ENCODE peak calls at places on chromosomes 4 and X, in six cellular contexts. A is stomach, I is HCT116, U is HL-60, R is breast epithelium, Z is sigmoid colon. C is an unnamed sample.
A peak's percentile ranks its signal among the peaks of the same experiment; 100 is the strongest.

GRCh38 chr4:168803727-168804126 is 206.3 kb downstream of the CBR4 start:
- DNase-seq in I (no peak), A (no peak), Z (no peak), U (no peak), R (peak; percentile 81), C (no peak)

GRCh38 chr4:111464251-111465045 is 680.8 kb upstream of the FAM241A start:
- DNase-seq in U (no peak), A (no peak), R (no peak), Z (no peak), I (no peak), C (no peak)

GRCh38 chr4:153131478-153132069 is 72.7 kb upstream of the TRIM2 start:
- DNase-seq in U (no peak), R (no peak), A (no peak), Z (no peak), I (no peak), C (no peak)

GRCh38 chr4:41360911-41361830 is 104.4 kb downstream of the UCHL1 start:
- DNase-seq in I (no peak), U (no peak), Z (peak; percentile 77), R (no peak), A (peak; percentile 44), C (no peak)

GRCh38 chr4:38313999-38314561 is 349.9 kb upstream of the KLF3 start:
- DNase-seq in R (no peak), I (no peak), Z (no peak), A (no peak), U (no peak), C (no peak)

GRCh38 chr4:152937535-152938236 is 1.6 kb downstream of the FHDC1 start:
- DNase-seq in Z (no peak), I (no peak), R (peak; percentile 28), U (no peak), A (peak; percentile 45), C (no peak)

GRCh38 chrX:132488819-132489255 is at the start of gene MBNL3:
- DNase-seq in I (no peak), R (peak; percentile 26), U (no peak), Z (peak; percentile 64), A (peak; percentile 59), C (no peak)

GRCh38 chrX:56788717-56789122 is 59.7 kb downstream of the NBDY start:
- DNase-seq in Z (peak; percentile 71), A (peak; percentile 58), I (no peak), U (no peak), R (no peak), C (no peak)

GRCh38 chr4:6467600-6467999 is 4.8 kb downstream of the PPP2R2C start:
- DNase-seq in I (no peak), U (no peak), Z (peak; percentile 11), R (no peak), A (no peak), C (no peak)

GRCh38 chrX:121114691-121115090 is 67.3 kb downstream of the GLUD2 start:
- DNase-seq in A (no peak), I (no peak), Z (no peak), R (no peak), U (no peak), C (no peak)

GRCh38 chr4:144658908-144659307 is 13.0 kb downstream of the HHIP start:
- DNase-seq in Z (no peak), U (no peak), R (no peak), A (no peak), I (no peak), C (no peak)

GRCh38 chrX:23699636-23700194 is 32.4 kb downstream of the PRDX4 start:
- DNase-seq in A (no peak), Z (no peak), R (no peak), I (no peak), U (no peak), C (no peak)

GRCh38 chr4:83917572-83917971 is 381.7 kb downstream of the GPAT3 start:
- DNase-seq in I (no peak), Z (no peak), R (no peak), A (no peak), U (peak; percentile 24), C (no peak)

GRCh38 chr4:4865705-4866123 is 6.2 kb downstream of the MSX1 start:
- DNase-seq in Z (no peak), U (no peak), R (no peak), A (no peak), I (no peak), C (no peak)

GRCh38 chrX:68060506-68061205 is 372.6 kb downstream of the OPHN1 start:
- DNase-seq in Z (no peak), I (no peak), U (no peak), A (no peak), R (no peak), C (no peak)

GRCh38 chr4:10703146-10703545 is 18.6 kb upstream of the CLNK start:
- DNase-seq in Z (no peak), U (no peak), R (no peak), I (no peak), A (no peak), C (no peak)
- H3K27ac ChIP-seq in Z (no peak overlapping the region), U (no peak overlapping the region), R (no peak overlapping the region), I (no peak overlapping the region), A (no peak overlapping the region), C (no peak overlapping the region)

GRCh38 chr4:8330821-8331566 is 61.4 kb downstream of the HTRA3 start:
- DNase-seq in U (no peak), I (no peak), Z (peak; percentile 81), R (no peak), A (peak; percentile 25), C (no peak)
- TF ChIP-seq POLR2AphosphoS5 in U (no peak), I (no peak), Z (peak; percentile 62), R (no peak), A (peak; percentile 31), C (no peak)

DNA sequence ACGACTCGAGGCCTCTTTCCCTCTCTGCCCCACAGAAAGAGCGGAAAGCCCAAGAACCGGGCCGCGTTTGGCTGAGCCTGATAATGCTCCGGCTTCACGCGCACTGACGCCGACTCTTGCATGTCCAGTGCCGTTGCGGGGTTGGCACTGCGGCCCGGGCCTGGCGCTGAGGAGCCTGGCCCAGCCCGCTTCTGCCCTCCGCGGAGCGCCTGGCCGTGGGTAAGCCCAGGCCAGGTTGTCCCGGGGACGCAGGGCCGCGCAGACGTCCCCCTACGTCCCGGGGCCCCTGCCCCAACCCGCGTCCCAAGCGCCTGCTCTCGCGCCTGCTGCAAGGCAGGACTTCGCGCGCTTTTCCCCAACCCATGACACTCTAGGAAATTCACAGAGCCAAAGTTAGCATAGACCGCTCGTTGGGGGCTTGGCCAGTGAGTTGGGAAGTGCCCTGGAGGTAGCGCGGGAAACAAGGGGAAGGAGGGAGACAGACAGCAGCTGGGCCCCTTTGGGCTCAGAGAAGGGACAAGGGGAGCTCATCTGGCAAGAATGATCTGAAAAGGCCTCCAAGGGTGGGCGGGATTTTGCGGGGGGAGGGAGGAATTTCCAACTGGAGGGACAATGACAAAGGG is 603 bp upstream of the LRPAP1 start:
- DNase-seq in Z (no peak), I (no peak), U (no peak), A (no peak), R (no peak), C (no peak)
- H3K27ac ChIP-seq in Z (peak overlapping the region; percentile 70), I (no peak overlapping the region), U (no peak overlapping the region), A (peak overlapping the region; percentile 79), R (peak overlapping the region; percentile 74), C (no peak overlapping the region)

GRCh38 chrX:39688576-39689373 is 409.0 kb downstream of the BCOR start:
- DNase-seq in I (no peak), A (peak; percentile 75), U (peak; percentile 12), Z (peak; percentile 76), R (no peak), C (no peak)
- TF ChIP-seq POLR2AphosphoS5 in I (no peak), A (no peak), U (no peak), Z (peak; percentile 56), R (no peak), C (no peak)

GRCh38 chr4:85759392-85759791 is 284.4 kb downstream of the ARHGAP24 start:
- DNase-seq in I (no peak), R (no peak), A (no peak), U (no peak), Z (no peak), C (no peak)

GRCh38 chr4:85761803-85762202 is 286.9 kb downstream of the ARHGAP24 start:
- DNase-seq in Z (peak; percentile 69), R (peak; percentile 27), U (no peak), A (peak; percentile 46), I (no peak), C (no peak)

GRCh38 chr4:85763207-85763606 is 288.3 kb downstream of the ARHGAP24 start:
- DNase-seq in A (no peak), Z (no peak), U (no peak), R (no peak), I (no peak), C (no peak)

GRCh38 chr4:85760521-85760920 is 285.6 kb downstream of the ARHGAP24 start:
- DNase-seq in A (no peak), Z (no peak), U (no peak), R (no peak), I (no peak), C (no peak)

DNA sequence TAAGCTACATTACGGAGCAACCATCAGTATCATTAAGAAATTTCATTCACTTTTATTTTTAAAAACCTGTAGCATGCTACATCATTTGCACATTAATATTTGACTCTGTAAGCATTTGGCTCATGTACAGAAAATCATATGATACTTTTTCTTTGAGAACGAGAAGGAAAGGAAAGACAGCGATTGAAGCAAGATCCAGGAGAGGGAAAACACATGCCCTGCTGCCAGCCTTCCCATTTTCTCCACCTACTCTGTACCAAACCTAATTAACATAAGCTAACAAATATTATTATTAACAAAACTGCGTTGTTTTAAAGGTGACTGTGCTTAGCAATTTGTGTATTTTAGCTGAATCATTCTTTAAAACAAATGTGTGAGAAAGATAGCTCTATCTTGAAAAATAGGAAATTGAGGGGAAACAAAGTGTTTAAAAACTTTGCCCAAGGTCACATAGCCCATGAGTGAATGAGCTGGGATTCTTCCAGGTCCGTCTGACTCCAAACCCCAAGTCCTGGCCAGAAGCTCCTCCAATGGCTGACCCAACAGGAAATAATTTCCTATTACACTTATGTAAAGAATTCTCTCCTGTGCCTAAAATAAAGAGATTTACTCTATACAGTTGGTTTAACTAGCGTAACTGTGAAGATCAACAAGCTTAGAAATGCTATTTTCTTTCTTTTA is 287.4 kb downstream of the ARHGAP24 start:
- DNase-seq in R (no peak), I (no peak), Z (no peak), A (peak; percentile 36), U (no peak), C (no peak)
- H3K27ac ChIP-seq in R (peak overlapping the region; percentile 34), I (no peak overlapping the region), Z (peak overlapping the region; percentile 69), A (peak overlapping the region; percentile 39), U (no peak overlapping the region), C (no peak overlapping the region)

GRCh38 chr4:155407480-155407879 is 30.7 kb upstream of the MAP9 start:
- DNase-seq in A (no peak), U (no peak), Z (no peak), R (no peak), I (no peak), C (no peak)
- TF ChIP-seq POLR2AphosphoS5 in A (no peak), U (no peak), Z (no peak), R (no peak), I (no peak), C (no peak)

GRCh38 chr4:98226396-98226795 is 34.8 kb upstream of the RAP1GDS1 start:
- DNase-seq in A (no peak), U (no peak), I (no peak), R (no peak), Z (no peak), C (no peak)
- H3K27ac ChIP-seq in A (no peak overlapping the region), U (no peak overlapping the region), I (no peak overlapping the region), R (peak overlapping the region; percentile 31), Z (no peak overlapping the region), C (no peak overlapping the region)

GRCh38 chrX:154355776-154356140 is 18.7 kb downstream of the FLNA start:
- DNase-seq in U (peak; percentile 18), Z (no peak), I (no peak), A (no peak), R (no peak), C (no peak)
- TF ChIP-seq POLR2AphosphoS5 in U (peak; percentile 10), Z (peak; percentile 4), I (no peak), A (no peak), R (no peak), C (no peak)